ENCODE peak calls at places on chromosomes 3 and 15, in five cellular contexts. J, W, X, M and C are unnamed samples.

GRCh38 chr3:69292185-69292584 is 93.7 kb downstream of the FRMD4B start:
- DNase-seq in J (peak; percentile 36), M (no peak), W (no peak), X (no peak), C (no peak)

GRCh38 chr15:33100314-33100713 is 94.2 kb downstream of the FMN1 start:
- DNase-seq in X (no peak), J (no peak), W (no peak), M (no peak), C (no peak)

GRCh38 chr3:17469520-17469919 is 272.9 kb downstream of the TBC1D5 start:
- DNase-seq in X (no peak), W (no peak), M (no peak), J (no peak), C (no peak)

GRCh38 chr3:112128843-112129727 is 4.0 kb downstream of the GCSAM start:
- DNase-seq in X (no peak), M (no peak), J (peak; percentile 69), W (no peak), C (no peak)

GRCh38 chr3:195100903-195101591 is 169.9 kb downstream of the XXYLT1 start:
- DNase-seq in M (no peak), J (no peak), X (no peak), W (no peak), C (no peak)

GRCh38 chr15:99454107-99454809 is 111.5 kb upstream of the MEF2A start:
- DNase-seq in W (peak; percentile 19), J (no peak), M (no peak), X (no peak), C (no peak)

GRCh38 chr3:65545429-65545828 is 493.3 kb downstream of the MAGI1 start:
- DNase-seq in J (no peak), X (no peak), M (no peak), W (no peak), C (no peak)

GRCh38 chr3:193554790-193555189 is at the start of gene ATP13A4:
- DNase-seq in X (no peak), M (peak; percentile 12), J (peak; percentile 49), W (peak; percentile 54), C (no peak)

GRCh38 chr3:134976948-134977347 is 181.9 kb downstream of the EPHB1 start:
- DNase-seq in J (no peak), M (no peak), X (no peak), W (no peak), C (no peak)

GRCh38 chr3:141743305-141743704 is 5.2 kb downstream of the RNF7 start:
- DNase-seq in X (no peak), J (no peak), W (no peak), M (no peak), C (no peak)

GRCh38 chr15:22258402-22259150 is 178.2 kb downstream of the OR4M2 start:
- DNase-seq in J (no peak), X (no peak), M (no peak), W (no peak), C (no peak)

GRCh38 chr15:49621327-49622210 is 721 bp downstream of the DTWD1 start:
- DNase-seq in M (no peak), J (peak; percentile 16), X (peak; percentile 31), W (no peak), C (no peak)

GRCh38 chr15:23565395-23566069 is at the start of gene MKRN3:
- DNase-seq in M (no peak), J (no peak), W (no peak), X (peak; percentile 93), C (peak; percentile 44)

GRCh38 chr3:43959498-43960447 is 269.0 kb downstream of the ABHD5 start:
- DNase-seq in M (no peak), W (no peak), X (no peak), J (no peak), C (no peak)

GRCh38 chr15:40235201-40235890 is 3.5 kb upstream of the PAK6 start:
- DNase-seq in X (no peak), W (peak; percentile 46), J (peak; percentile 45), M (no peak), C (no peak)

GRCh38 chr15:61171190-61171589 is 57.9 kb downstream of the RORA start:
- DNase-seq in X (no peak), W (no peak), M (peak; percentile 41), J (peak; percentile 61), C (no peak)

DNA sequence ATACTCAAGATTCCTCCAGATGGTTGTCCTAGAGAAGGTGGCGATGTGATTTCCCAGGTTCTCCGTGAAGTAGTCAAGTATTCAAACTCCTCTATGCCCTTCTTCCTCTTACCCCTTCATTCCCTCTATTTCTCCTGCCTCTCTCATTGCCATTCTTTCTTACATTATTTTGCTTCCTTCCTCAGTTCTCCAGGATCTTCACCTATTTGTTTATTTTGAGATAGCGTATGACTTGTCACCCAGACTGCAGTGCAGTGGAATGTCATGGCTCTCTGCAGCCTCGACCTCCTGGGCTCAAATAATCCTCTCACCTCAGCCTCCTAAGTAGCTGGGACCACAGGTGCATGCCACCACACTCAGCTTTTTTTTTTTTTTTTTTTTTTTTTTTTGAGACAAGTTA is 1.8 kb upstream of the ITPKA start:
- DNase-seq in W (no peak), J (no peak), X (no peak), M (no peak), C (no peak)
- TF ChIP-seq CREB1 in W (no peak), J (no peak), X (no peak), M (no peak), C (no peak)

DNA sequence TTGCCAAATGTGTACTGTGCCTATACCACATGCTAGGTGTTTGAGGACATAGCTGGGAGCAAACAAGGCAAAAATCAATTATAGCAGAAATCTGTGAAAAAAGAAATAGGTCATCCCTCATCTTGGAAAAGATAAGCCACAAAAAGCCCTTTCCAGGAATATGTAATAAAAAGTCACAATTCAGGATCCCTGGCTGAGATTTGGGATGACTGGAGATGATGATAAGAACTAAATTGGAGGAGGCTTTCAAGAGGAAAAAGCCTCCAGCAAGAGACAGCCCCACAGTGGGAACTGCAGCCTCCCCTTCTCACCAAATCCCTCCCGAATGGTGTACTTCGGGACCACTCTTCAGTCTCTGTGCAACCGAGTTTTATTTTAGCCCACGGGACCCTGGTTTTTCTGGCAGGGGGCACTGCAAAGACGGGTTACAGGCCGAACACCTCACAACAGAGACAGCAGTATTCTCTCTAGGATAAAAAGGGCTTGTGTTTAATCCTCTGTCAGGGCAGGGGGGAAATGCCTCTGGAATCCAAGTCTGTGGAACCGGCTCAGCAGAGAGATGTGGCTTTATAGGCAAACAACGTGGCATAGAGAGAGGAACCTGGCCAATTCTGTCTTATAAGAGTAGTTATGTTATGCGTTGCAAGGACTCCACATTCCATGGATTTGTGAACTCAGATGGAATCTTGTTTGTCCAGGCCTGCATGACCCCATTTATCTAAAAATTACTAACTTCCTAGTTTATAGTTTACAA is 1.2 kb upstream of the LMCD1 start:
- DNase-seq in W (no peak), J (peak; percentile 52), X (no peak), M (no peak), C (peak; percentile 87)
- TF ChIP-seq CREB1 in W (no peak), J (no peak), X (no peak), M (no peak), C (no peak)

GRCh38 chr3:48514431-48515227 is 10.7 kb upstream of the SHISA5 start:
- DNase-seq in W (no peak), J (no peak), M (no peak), X (no peak), C (no peak)
- TF ChIP-seq CREB1 in W (no peak), J (no peak), M (no peak), X (no peak), C (no peak)

GRCh38 chr15:93603550-93603949 is 514.5 kb upstream of the RGMA start:
- DNase-seq in M (no peak), J (no peak), X (no peak), W (no peak), C (no peak)
- TF ChIP-seq CREB1 in M (no peak), J (no peak), X (no peak), W (no peak), C (no peak)

GRCh38 chr3:73681610-73682009 is 56.9 kb upstream of the PDZRN3 start:
- DNase-seq in X (no peak), J (no peak), M (no peak), W (no peak), C (no peak)
- TF ChIP-seq CREB1 in X (no peak), J (no peak), M (no peak), W (no peak), C (no peak)

DNA sequence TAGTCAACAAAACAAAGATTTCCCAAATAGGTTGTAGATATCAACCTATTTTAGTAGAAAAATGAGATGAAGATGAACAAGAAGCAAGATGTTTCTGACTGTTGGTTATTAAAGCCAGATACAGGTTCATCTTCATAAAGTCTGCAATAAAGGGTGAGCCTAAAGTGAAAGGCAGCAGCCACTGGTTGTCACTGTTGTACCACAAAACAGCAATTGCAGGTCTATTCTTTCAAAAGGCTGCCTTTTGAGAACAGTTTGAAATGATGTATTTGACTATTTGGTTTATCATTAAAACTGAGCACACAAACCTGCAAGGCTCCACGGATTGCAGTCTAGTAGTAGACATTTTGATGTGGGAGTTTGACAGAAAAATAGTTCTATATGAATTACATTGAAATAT is 543.4 kb downstream of the GBE1 start:
- DNase-seq in J (peak; percentile 46), W (no peak), X (no peak), M (peak; percentile 19), C (peak; percentile 23)
- TF ChIP-seq CREB1 in J (no peak), W (no peak), X (no peak), M (no peak), C (no peak)

DNA sequence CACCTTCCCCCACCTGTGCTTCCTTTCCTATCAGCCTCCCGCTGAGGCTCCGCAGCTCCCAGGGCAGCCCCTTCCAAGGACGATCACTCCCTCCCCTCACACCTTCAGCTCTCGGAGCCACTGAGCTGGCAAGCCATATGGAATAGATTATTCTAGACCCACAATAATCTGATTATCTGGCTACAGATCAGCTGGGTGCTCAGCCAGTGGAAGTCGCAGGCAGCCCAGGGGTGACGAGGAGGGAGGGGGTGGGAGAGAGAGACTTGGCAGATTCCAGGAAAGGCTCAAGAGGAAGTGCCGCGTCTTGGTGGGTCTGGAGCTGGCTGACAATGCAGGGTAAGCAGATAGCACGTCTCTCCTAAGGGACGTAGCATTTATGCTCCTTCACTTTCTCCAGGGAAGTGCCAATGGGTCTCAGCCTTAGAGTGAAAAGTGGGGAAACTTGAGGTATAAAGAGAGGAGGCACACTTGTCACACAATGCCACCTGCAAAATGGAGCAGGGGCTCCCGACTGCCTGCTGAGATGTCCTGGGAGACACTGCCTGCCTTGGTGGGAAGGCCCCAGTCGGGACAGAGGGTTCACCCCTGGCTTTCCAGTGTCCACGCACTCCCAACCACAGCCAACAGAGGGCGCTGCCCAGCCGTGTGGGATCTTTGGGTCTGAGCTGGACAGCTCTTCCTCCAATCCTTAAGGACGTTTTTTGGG is 9.4 kb upstream of the MESP1 start:
- DNase-seq in J (peak; percentile 86), X (peak; percentile 90), W (peak; percentile 99), M (peak; percentile 94), C (peak; percentile 61)
- TF ChIP-seq CREB1 in J (no peak), X (peak; percentile 17), W (no peak), M (no peak), C (no peak)